ENCODE peak calls at places on chromosomes 11 and 22, in eight cellular contexts. L is pancreas; G is tibial nerve; A is heart left ventricle; H is tibial artery; V is CD8-positive, alpha-beta T cell; C is kidney; U is astrocyte. R is an unnamed sample. For H3K4me1, the result is how much of the 10 kb centered on the place peaks cover.

GRCh38 chr22:37985050-37985585 is 763 bp upstream of the SOX10 start:
- DNase-seq in A (no peak), C (no peak), V (no peak), G (no peak), H (no peak), L (no peak), U (no peak), R (no peak)

GRCh38 chr22:29936186-29936585 is 53.2 kb downstream of the MTMR3 start:
- DNase-seq in H (no peak), V (no peak), C (no peak), L (no peak), G (no peak), A (no peak), U (no peak), R (no peak)

GRCh38 chr11:69442807-69443137 is 38.7 kb upstream of the LINC01488 start:
- DNase-seq in C (peak), V (no peak), U (peak), H (peak), L (no peak), A (peak), G (no peak), R (no peak)

GRCh38 chr22:21811982-21812381 is 55.5 kb downstream of the MAPK1 start:
- DNase-seq in V (no peak), L (no peak), H (no peak), G (no peak), A (no peak), C (no peak), U (no peak), R (no peak)

GRCh38 chr11:13111813-13112130 is 102.7 kb downstream of the RASSF10 start:
- DNase-seq in H (no peak), C (no peak), A (no peak), G (no peak), U (no peak), V (no peak), L (no peak), R (no peak)

GRCh38 chr11:6646040-6646439 is 9.6 kb downstream of the DCHS1 start:
- DNase-seq in G (peak), L (no peak), V (no peak), H (peak), A (peak), U (peak), C (peak), R (no peak)

GRCh38 chr11:67289651-67290479 is 762 bp downstream of the ANKRD13D start:
- DNase-seq in C (peak), A (peak), H (no peak), U (no peak), L (no peak), G (no peak), V (no peak), R (no peak)

GRCh38 chr11:134482128-134482527 is 70.1 kb upstream of the B3GAT1 start:
- DNase-seq in G (no peak), U (no peak), A (no peak), H (no peak), C (no peak), V (no peak), L (no peak), R (no peak)

GRCh38 chr11:86151188-86152005 is 82.5 kb upstream of the PICALM start:
- DNase-seq in H (peak), A (peak), L (no peak), G (no peak), V (no peak), C (peak), U (peak), R (no peak)

GRCh38 chr22:42296381-42296853 is 26.0 kb upstream of the TCF20 start:
- DNase-seq in G (no peak), C (no peak), V (peak), L (peak), U (no peak), H (no peak), A (peak), R (no peak)

GRCh38 chr11:103881518-103882070 is 154.8 kb upstream of the DDI1 start:
- DNase-seq in V (no peak), H (no peak), G (no peak), L (no peak), U (peak), A (no peak), C (no peak), R (no peak)

GRCh38 chr22:30705710-30706651 is 11.3 kb downstream of the OSBP2 start:
- DNase-seq in C (no peak), U (peak), V (no peak), H (no peak), G (no peak), A (no peak), L (no peak), R (no peak)

GRCh38 chr22:39913886-39914285 is 13.0 kb downstream of the GRAP2 start:
- DNase-seq in C (no peak), U (no peak), L (no peak), H (no peak), V (no peak), A (no peak), G (no peak), R (no peak)

GRCh38 chr11:106391771-106392412 is 314.4 kb downstream of the AASDHPPT start:
- DNase-seq in V (no peak), A (no peak), G (no peak), C (no peak), L (no peak), U (peak), H (no peak), R (no peak)

GRCh38 chr22:38415561-38416321 is 39.3 kb downstream of the KCNJ4 start:
- DNase-seq in U (no peak), L (peak), A (peak), C (peak), G (no peak), H (peak), V (no peak), R (no peak)

GRCh38 chr11:116576523-116576922 is 196.3 kb downstream of the BUD13 start:
- DNase-seq in L (no peak), A (no peak), C (peak), U (no peak), G (no peak), H (no peak), V (no peak), R (no peak)

GRCh38 chr11:1933416-1934325 is 13.5 kb upstream of the MRPL23 start:
- DNase-seq in L (peak), U (no peak), G (no peak), V (peak), H (no peak), A (peak), C (peak), R (no peak)

GRCh38 chr11:118868659-118869058 is 15.0 kb upstream of the CXCR5 start:
- DNase-seq in L (no peak), H (no peak), U (no peak), A (no peak), C (no peak), G (no peak), V (no peak), R (no peak)

GRCh38 chr22:46087816-46088277 is 62.5 kb upstream of the PPARA start:
- DNase-seq in L (peak), V (no peak), A (peak), U (peak), G (peak), C (peak), H (peak), R (peak)

GRCh38 chr11:2295971-2296912 is 5.5 kb downstream of the C11orf21 start:
- DNase-seq in V (no peak), H (peak), U (no peak), C (peak), A (peak), L (peak), G (no peak), R (no peak)

GRCh38 chr11:449889-450808 is at the start of gene PTDSS2:
- DNase-seq in G (peak), H (peak), C (peak), A (peak), L (peak), U (peak), V (peak), R (peak)

GRCh38 chr11:862028-862703 is 19.5 kb downstream of the TSPAN4 start:
- DNase-seq in V (no peak), G (no peak), U (no peak), L (no peak), C (no peak), H (no peak), A (no peak), R (no peak)

GRCh38 chr22:35206889-35207288 is 50.4 kb upstream of the HMGXB4 start:
- DNase-seq in A (no peak), G (no peak), U (no peak), H (no peak), L (no peak), C (no peak), V (no peak), R (no peak)

GRCh38 chr22:50696799-50697561 is 24.4 kb downstream of the SHANK3 start:
- DNase-seq in H (no peak), A (peak), L (peak), U (no peak), G (no peak), C (peak), V (no peak), R (no peak)
- TF ChIP-seq CTCF in H (no peak), A (peak), L (no peak), U (peak), G (peak), C (peak), V (no peak), R (no peak)

DNA sequence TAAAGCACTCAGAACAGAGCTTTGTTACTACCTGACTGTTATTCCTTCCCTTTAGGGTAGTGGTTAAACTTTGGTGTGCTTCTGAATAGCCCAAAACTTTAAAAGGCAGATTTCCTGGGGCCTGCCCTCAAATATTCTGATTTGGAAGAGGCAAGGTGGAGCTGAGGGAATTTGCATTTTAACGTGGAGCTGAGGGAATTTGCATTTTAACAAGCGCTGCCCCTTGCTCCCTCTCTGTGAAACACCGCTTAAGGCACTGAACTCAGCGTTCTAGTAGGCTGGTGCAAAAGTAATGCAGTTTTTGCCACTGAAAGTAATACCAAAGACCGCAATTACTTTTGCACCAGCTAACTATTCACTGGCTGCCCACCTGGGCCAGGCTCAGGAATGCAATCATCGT is 35.0 kb downstream of the TPST2 start:
- DNase-seq in A (no peak), L (no peak), V (no peak), U (no peak), C (no peak), G (no peak), H (no peak), R (no peak)
- H3K4me1 ChIP-seq in A (half or more), L (under half), V (under half), U (under half), C (under half), G (under half), H (under half), R (under half)

GRCh38 chr22:31753005-31753633 is 700 bp upstream of the DEPDC5 start:
- DNase-seq in U (no peak), H (peak), G (no peak), L (peak), V (peak), C (peak), A (peak), R (no peak)
- TF ChIP-seq CTCF in U (no peak), H (no peak), G (no peak), L (no peak), V (no peak), C (no peak), A (no peak), R (no peak)

DNA sequence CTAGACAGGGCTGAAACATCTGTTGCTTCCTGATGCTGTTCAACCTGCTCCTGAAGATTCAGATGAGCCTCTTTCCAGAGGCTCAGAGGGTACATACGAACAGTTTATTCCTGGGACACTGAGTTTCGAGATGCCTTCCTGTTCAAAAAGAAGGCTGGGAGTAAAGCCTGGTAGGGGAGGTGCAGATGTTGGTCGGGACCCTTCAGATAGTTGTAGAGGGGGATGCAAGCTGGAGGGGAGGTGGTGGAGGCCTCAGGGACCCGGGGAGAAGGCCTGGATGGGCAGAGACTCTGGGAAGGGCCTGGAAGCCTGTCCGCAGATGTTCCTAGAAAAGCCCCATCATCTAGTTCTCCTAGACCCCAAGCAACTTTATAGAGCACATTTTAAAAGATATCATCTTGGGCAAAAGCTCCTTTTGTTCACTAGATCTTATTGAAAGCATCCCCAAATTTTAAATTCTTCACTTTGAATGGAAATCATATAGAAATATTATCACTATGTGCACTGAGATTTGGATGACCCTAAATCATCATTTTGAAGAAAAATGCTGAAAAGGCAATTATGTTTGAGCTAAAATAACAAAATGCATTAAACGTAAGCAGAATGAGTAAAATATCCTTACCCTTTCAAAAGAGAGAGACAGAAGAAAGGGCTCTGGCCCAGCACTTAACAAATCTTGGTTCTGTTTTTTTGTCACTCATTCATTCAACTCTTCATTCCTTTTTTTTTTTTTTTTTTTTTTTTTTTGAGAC is 41.2 kb downstream of the RTL6 start:
- DNase-seq in U (no peak), V (no peak), G (no peak), C (no peak), L (no peak), H (no peak), A (no peak), R (no peak)
- H3K4me1 ChIP-seq in U (under half), V (under half), G (under half), C (under half), L (under half), H (under half), A (under half), R (under half)

GRCh38 chr11:34339149-34340064 is 18.4 kb downstream of the ABTB2 start:
- DNase-seq in V (no peak), C (no peak), L (no peak), A (no peak), G (no peak), H (no peak), U (no peak), R (no peak)
- TF ChIP-seq CTCF in V (no peak), C (no peak), L (no peak), A (no peak), G (no peak), H (no peak), U (no peak), R (no peak)